ENCODE peak calls at places on chromosomes 11 and 22, in eight cellular contexts. V is pancreas, S is cardiac fibroblast, D is uterus, F is AG10803, W is astrocyte of the spinal cord, X is kidney, L is sigmoid colon. Q is an unnamed sample.

GRCh38 chr11:71366076-71366475 is 82.1 kb downstream of the DHCR7 start:
- DNase-seq in X (no peak), V (no peak), W (no peak), L (no peak), F (no peak), S (no peak), D (no peak), Q (no peak)

GRCh38 chr22:46879083-46879482 is 116.6 kb downstream of the TBC1D22A start:
- DNase-seq in S (peak), V (no peak), X (no peak), D (no peak), F (no peak), L (no peak), W (no peak), Q (no peak)

GRCh38 chr11:12890476-12890875 is 118.6 kb upstream of the RASSF10 start:
- DNase-seq in W (no peak), F (peak), X (no peak), S (no peak), V (no peak), L (no peak), D (no peak), Q (no peak)

GRCh38 chr11:118625976-118626375 is 18.6 kb downstream of the PHLDB1 start:
- DNase-seq in F (no peak), V (no peak), D (no peak), X (peak), S (no peak), L (no peak), W (no peak), Q (no peak)

GRCh38 chr11:92556435-92556834 is 331.8 kb downstream of the FAT3 start:
- DNase-seq in F (peak), V (no peak), S (peak), X (no peak), L (no peak), D (no peak), W (peak), Q (no peak)

GRCh38 chr11:86816251-86816726 is 15.9 kb downstream of the PRSS23 start:
- DNase-seq in W (peak), S (peak), X (no peak), V (no peak), D (peak), F (peak), L (no peak), Q (no peak)

GRCh38 chr11:44036811-44037657 is 10.7 kb upstream of the ACCSL start:
- DNase-seq in X (peak), D (peak), S (peak), V (peak), L (peak), F (peak), W (peak), Q (peak)

GRCh38 chr22:46606886-46607285 is 13.3 kb upstream of the GRAMD4 start:
- DNase-seq in L (no peak), S (no peak), W (no peak), D (no peak), F (no peak), V (no peak), X (no peak), Q (no peak)

GRCh38 chr11:74055938-74056337 is 47.1 kb upstream of the UCP3 start:
- DNase-seq in S (peak), X (no peak), W (peak), F (peak), L (no peak), D (no peak), V (no peak), Q (peak)

GRCh38 chr11:123261345-123262106 is 66.5 kb upstream of the CLMP start:
- DNase-seq in L (peak), F (peak), W (peak), S (peak), V (peak), X (peak), D (peak), Q (no peak)

GRCh38 chr11:60116996-60117790 is 28.7 kb downstream of the MS4A2 start:
- DNase-seq in L (no peak), V (no peak), F (no peak), D (no peak), X (no peak), W (no peak), S (no peak), Q (no peak)

GRCh38 chr22:23542933-23543332 is 37.2 kb downstream of the IGLL1 start:
- DNase-seq in F (no peak), D (no peak), X (no peak), W (no peak), V (no peak), L (peak), S (peak), Q (no peak)

GRCh38 chr11:114188851-114189570 is 107.2 kb upstream of the NNMT start:
- DNase-seq in D (no peak), F (no peak), X (no peak), L (no peak), V (no peak), W (no peak), S (no peak), Q (no peak)

GRCh38 chr11:16606784-16607674 is 131.4 kb upstream of the C11orf58 start:
- DNase-seq in L (peak), S (no peak), D (no peak), V (peak), W (peak), X (peak), F (no peak), Q (no peak)

GRCh38 chr11:9379046-9379445 is 5.4 kb upstream of the IPO7 start:
- DNase-seq in V (no peak), L (no peak), S (no peak), W (no peak), X (no peak), F (no peak), D (no peak), Q (no peak)

GRCh38 chr11:45872513-45873356 is 12.7 kb upstream of the MAPK8IP1 start:
- DNase-seq in F (peak), L (no peak), S (peak), V (peak), D (no peak), W (peak), X (no peak), Q (no peak)

GRCh38 chr11:134032031-134032430 is 36.8 kb upstream of the JAM3 start:
- DNase-seq in W (no peak), L (no peak), S (no peak), F (no peak), D (no peak), V (no peak), X (no peak), Q (no peak)

GRCh38 chr22:40624770-40625169 is 11.7 kb downstream of the MRTFA start:
- DNase-seq in W (no peak), F (no peak), S (no peak), L (no peak), X (no peak), D (no peak), V (no peak), Q (no peak)

GRCh38 chr11:122355968-122356367 is 240.0 kb upstream of the BLID start:
- DNase-seq in W (no peak), V (no peak), F (no peak), L (no peak), D (no peak), X (no peak), S (no peak), Q (no peak)

GRCh38 chr22:37325024-37325395 is 42.7 kb downstream of the CYTH4 start:
- DNase-seq in X (no peak), D (no peak), W (no peak), S (no peak), L (no peak), V (no peak), F (no peak), Q (no peak)

GRCh38 chr11:101617735-101618332 is 34.0 kb upstream of the TRPC6 start:
- DNase-seq in V (no peak), D (no peak), F (peak), S (peak), L (no peak), X (no peak), W (peak), Q (no peak)

GRCh38 chr22:17733484-17733883 is 40.8 kb downstream of the BID start:
- DNase-seq in L (peak), X (no peak), D (no peak), S (peak), W (peak), V (no peak), F (peak), Q (no peak)

GRCh38 chr11:7600205-7600775 is 73.0 kb downstream of the CYB5R2 start:
- DNase-seq in S (peak), L (peak), D (no peak), F (peak), V (peak), X (no peak), W (no peak), Q (no peak)

GRCh38 chr11:100680070-100680469 is 7.0 kb upstream of the ARHGAP42 start:
- DNase-seq in X (no peak), D (no peak), L (no peak), F (no peak), W (peak), V (no peak), S (no peak), Q (no peak)

GRCh38 chr22:45127866-45128265 is 35.9 kb upstream of the NUP50 start:
- DNase-seq in V (no peak), D (no peak), F (peak), X (no peak), L (no peak), S (peak), W (peak), Q (no peak)

GRCh38 chr11:2441171-2441570 is 3.1 kb downstream of the TRPM5 start:
- DNase-seq in W (no peak), F (no peak), V (no peak), D (no peak), X (peak), S (no peak), L (no peak), Q (no peak)
- H3K4me3 ChIP-seq in W (no peak), F (no peak), V (no peak), D (no peak), X (no peak), S (no peak), L (no peak), Q (no peak)

GRCh38 chr11:3970101-3970500 is 114.6 kb downstream of the STIM1 start:
- DNase-seq in D (no peak), W (no peak), S (no peak), X (no peak), L (no peak), F (no peak), V (no peak), Q (no peak)

GRCh38 chr11:3969200-3969599 is 113.7 kb downstream of the STIM1 start:
- DNase-seq in V (no peak), W (no peak), F (no peak), X (no peak), D (no peak), S (no peak), L (no peak), Q (no peak)

GRCh38 chr11:3972431-3972830 is 117.0 kb downstream of the STIM1 start:
- DNase-seq in V (no peak), F (no peak), S (no peak), W (no peak), D (no peak), L (no peak), X (no peak), Q (no peak)

GRCh38 chr11:3969613-3970012 is 114.1 kb downstream of the STIM1 start:
- DNase-seq in F (no peak), W (no peak), X (no peak), V (no peak), S (no peak), D (no peak), L (no peak), Q (no peak)

DNA sequence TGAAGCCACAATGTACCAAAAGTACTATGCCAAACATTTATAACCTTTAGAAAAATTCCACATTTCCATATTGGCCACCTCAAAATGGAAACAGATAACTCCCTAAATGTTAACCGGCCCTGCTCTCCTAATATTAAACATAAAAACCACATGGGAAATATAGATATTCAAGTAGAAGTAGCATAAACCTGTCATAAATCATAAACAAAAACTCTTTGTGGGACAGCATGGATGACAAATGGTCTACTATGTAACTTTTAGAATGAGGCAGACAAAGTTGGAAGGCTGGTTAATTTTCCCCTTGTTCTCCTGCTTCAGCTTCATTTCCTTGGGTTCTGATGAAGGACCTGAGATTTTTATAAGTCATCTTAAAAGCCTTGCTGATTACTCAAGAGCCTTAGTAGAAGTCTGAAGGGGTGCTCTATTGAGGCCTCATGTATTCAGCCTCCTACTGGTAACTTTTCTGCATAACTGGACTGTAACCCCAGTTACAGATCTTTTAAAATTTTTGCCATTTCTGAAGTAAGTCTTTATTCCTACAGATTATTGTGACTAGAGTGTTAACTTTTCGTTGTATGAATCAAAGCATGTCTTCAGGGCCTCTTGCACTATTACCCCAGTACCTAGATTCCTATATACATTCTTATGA is 116.4 kb downstream of the STIM1 start:
- DNase-seq in S (peak), F (peak), D (no peak), V (no peak), W (no peak), L (no peak), X (no peak), Q (no peak)
- TF ChIP-seq CTCF in S (peak), F (peak), D (no peak), V (no peak), W (no peak), L (no peak), X (no peak), Q (peak)

DNA sequence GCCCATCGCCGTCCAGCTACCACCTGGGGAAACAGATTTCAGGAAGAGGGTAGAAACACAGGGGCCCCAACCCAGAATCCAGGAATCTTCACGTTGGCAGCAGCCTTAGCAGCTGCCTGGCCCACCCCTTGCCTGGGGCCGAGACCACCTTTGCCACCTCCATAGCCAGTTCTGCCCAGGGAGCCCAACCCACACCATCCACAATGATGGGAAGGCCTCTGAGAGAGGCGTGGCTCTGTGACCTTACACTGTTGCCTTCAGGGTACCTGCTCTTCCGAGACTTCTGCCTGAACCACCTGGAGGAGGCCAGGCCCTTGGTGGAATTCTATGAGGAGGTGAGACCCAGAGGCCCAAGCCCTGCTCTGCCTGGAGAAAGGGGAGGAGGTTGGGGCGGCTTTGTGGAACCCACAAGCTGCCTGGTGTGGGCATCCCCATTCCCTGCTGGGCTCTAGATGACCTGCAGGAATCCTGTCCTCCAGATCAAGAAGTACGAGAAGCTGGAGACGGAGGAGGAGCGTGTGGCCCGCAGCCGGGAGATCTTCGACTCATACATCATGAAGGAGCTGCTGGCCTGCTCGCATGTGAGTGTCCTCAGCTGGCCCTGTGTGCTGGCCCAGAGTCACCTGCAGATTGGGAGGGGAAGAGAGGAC is 10.0 kb upstream of the ANKRD13D start:
- DNase-seq in W (no peak), L (peak), X (peak), V (no peak), D (no peak), F (no peak), S (no peak), Q (no peak)
- H3K4me3 ChIP-seq in W (no peak), L (no peak), X (no peak), V (no peak), D (no peak), F (no peak), S (no peak), Q (no peak)

GRCh38 chr11:13966486-13966885 is 4.0 kb downstream of the SPON1 start:
- DNase-seq in F (no peak), L (no peak), W (no peak), V (no peak), X (no peak), D (no peak), S (no peak), Q (no peak)

GRCh38 chr11:13965337-13965736 is 2.8 kb downstream of the SPON1 start:
- DNase-seq in F (no peak), V (no peak), X (no peak), S (no peak), D (no peak), L (no peak), W (no peak), Q (no peak)

GRCh38 chr11:13972958-13973357 is 10.4 kb downstream of the SPON1 start:
- DNase-seq in D (no peak), S (no peak), X (no peak), V (no peak), L (no peak), W (no peak), F (no peak), Q (no peak)

GRCh38 chr11:13972033-13972910 is 9.7 kb downstream of the SPON1 start:
- DNase-seq in X (no peak), W (peak), F (peak), V (no peak), S (no peak), D (no peak), L (no peak), Q (no peak)

GRCh38 chr11:13970986-13971385 is 8.5 kb downstream of the SPON1 start:
- DNase-seq in F (no peak), V (no peak), D (no peak), W (no peak), X (peak), S (no peak), L (no peak), Q (no peak)
- TF ChIP-seq CTCF in F (peak), V (no peak), D (no peak), W (peak), X (peak), S (no peak), L (peak), Q (peak)

GRCh38 chr11:108167624-108168023 is 46.3 kb downstream of the ACAT1 start:
- DNase-seq in D (no peak), L (no peak), S (no peak), V (no peak), F (no peak), W (no peak), X (no peak), Q (no peak)

GRCh38 chr11:108170191-108170590 is 48.8 kb downstream of the ACAT1 start:
- DNase-seq in V (no peak), S (no peak), F (no peak), L (no peak), D (no peak), X (no peak), W (no peak), Q (no peak)
- H3K4me3 ChIP-seq in V (no peak), S (no peak), F (no peak), L (no peak), D (no peak), X (no peak), W (no peak), Q (no peak)

GRCh38 chr11:17633279-17633986 is 85.9 kb upstream of the MYOD1 start:
- DNase-seq in S (no peak), V (no peak), D (no peak), F (no peak), X (no peak), W (no peak), L (no peak), Q (no peak)

GRCh38 chr11:17633987-17634775 is 85.2 kb upstream of the MYOD1 start:
- DNase-seq in W (no peak), V (no peak), L (no peak), X (no peak), S (no peak), F (no peak), D (no peak), Q (no peak)

GRCh38 chr11:17636721-17637120 is 82.7 kb upstream of the MYOD1 start:
- DNase-seq in X (no peak), L (no peak), D (no peak), S (no peak), V (no peak), F (no peak), W (no peak), Q (no peak)

GRCh38 chr11:17634776-17635550 is 84.4 kb upstream of the MYOD1 start:
- DNase-seq in X (no peak), L (no peak), V (no peak), W (no peak), S (no peak), D (no peak), F (no peak), Q (no peak)

GRCh38 chr11:17635551-17635938 is 83.8 kb upstream of the MYOD1 start:
- DNase-seq in F (no peak), L (no peak), S (no peak), D (no peak), W (no peak), X (no peak), V (no peak), Q (no peak)
- TF ChIP-seq CTCF in F (no peak), L (no peak), S (no peak), D (no peak), W (peak), X (no peak), V (no peak), Q (peak)

DNA sequence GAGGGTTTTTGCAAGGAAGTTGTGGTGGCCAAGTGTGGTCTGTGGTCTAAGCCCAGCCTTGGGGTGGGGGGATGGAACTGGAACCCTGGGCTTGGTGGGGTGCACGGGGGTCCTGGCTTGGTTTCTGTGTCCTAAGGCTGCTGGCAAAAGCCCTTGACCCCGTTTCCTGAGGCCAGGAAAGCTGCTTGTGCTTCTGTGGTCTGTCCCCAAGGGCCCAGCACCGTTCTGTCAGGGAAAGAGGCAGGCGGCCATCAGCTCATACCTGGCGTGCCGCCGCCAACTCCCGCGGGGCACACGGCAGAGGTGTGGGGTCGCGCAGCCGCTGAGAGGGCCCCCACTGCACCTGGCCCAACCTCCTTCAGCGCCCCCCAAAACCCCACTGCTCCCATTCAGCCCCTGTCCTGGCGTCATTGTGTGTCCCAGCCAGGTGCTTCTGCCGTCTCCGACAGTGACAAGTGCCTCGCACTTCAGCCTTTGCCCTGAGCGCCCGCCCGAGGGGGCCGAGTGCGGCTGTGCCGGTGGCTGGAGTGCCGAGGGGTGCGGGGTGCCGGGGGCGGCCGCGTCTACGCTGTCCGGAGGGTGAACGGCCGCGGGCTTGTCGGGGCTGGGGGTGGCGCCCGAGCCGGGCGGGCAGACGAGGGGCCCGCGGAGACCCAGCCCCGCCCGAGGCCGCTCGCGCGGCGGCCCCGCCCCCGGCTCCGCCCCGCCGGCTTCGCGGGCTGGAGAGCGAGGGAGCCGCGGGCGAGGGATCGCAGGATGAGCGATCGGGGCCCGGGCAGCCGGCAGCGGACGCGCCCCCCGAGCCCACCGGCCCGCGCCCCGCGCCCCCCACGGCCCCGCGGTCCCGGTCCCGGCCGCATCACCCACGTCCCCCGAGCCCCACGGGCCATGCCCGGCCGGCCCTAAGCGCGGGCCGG is at the start of gene CNIH2:
- DNase-seq in V (peak), W (no peak), X (no peak), D (no peak), F (no peak), L (no peak), S (no peak), Q (no peak)
- H3K4me3 ChIP-seq in V (no peak), W (peak), X (no peak), D (peak), F (no peak), L (peak), S (no peak), Q (no peak)

Q was measured in epithelial cell of proximal tubule.